ENCODE peak calls at places on chromosomes 6 and 20, in nine cellular contexts. J is choroid plexus epithelial cell, Q is fibroblast of pulmonary artery, R is tibial nerve, H is OCI-LY7, L is nephron progenitor cell, G is right atrium auricular region, T is AG04449, A is neural crest cell. I is an unnamed sample.

GRCh38 chr6:96898241-96898851 is 655 bp upstream of the NDUFAF4 start:
- DNase-seq in J (peak), Q (peak), R (no peak), H (peak), L (no peak), G (no peak), T (no peak), A (no peak), I (no peak)

GRCh38 chr20:60086936-60087562 is 128.8 kb downstream of the CDH26 start:
- DNase-seq in J (no peak), Q (no peak), R (no peak), H (no peak), L (no peak), G (no peak), T (no peak), A (no peak), I (no peak)

GRCh38 chr20:16518068-16518783 is 55.0 kb downstream of the KIF16B start:
- DNase-seq in J (peak), Q (peak), R (peak), H (peak), L (peak), G (no peak), T (no peak), A (peak), I (peak)

GRCh38 chr6:138310294-138310693 is 67.4 kb upstream of the SMIM28 start:
- DNase-seq in J (peak), Q (peak), R (no peak), H (no peak), L (no peak), G (no peak), T (no peak), A (no peak), I (no peak)

GRCh38 chr6:100116409-100117194 is 122.6 kb upstream of the MCHR2 start:
- DNase-seq in J (peak), Q (peak), R (peak), H (peak), L (peak), G (no peak), T (no peak), A (peak), I (no peak)

GRCh38 chr6:166449641-166450040 is 66.9 kb upstream of the MPC1 start:
- DNase-seq in J (no peak), Q (no peak), R (no peak), H (no peak), L (no peak), G (no peak), T (no peak), A (no peak), I (no peak)

GRCh38 chr6:16925461-16925860 is 164.2 kb upstream of the ATXN1 start:
- DNase-seq in J (peak), Q (no peak), R (no peak), H (no peak), L (no peak), G (no peak), T (no peak), A (no peak), I (no peak)

GRCh38 chr6:46638650-46639049 is 14.0 kb downstream of the CYP39A1 start:
- DNase-seq in J (no peak), Q (no peak), R (no peak), H (no peak), L (no peak), G (no peak), T (no peak), A (no peak), I (no peak)

GRCh38 chr6:706161-706560 is 13.2 kb upstream of the EXOC2 start:
- DNase-seq in J (peak), Q (peak), R (no peak), H (no peak), L (no peak), G (no peak), T (no peak), A (no peak), I (no peak)

GRCh38 chr20:19376451-19376971 is 164.1 kb downstream of the SLC24A3 start:
- DNase-seq in J (no peak), Q (no peak), R (no peak), H (no peak), L (no peak), G (no peak), T (no peak), A (no peak), I (no peak)

GRCh38 chr6:159056003-159056402 is 11.2 kb upstream of the TAGAP start:
- DNase-seq in J (no peak), Q (no peak), R (no peak), H (peak), L (no peak), G (no peak), T (no peak), A (no peak), I (no peak)

GRCh38 chr20:19688031-19688806 is 69.8 kb upstream of the RIN2 start:
- DNase-seq in J (peak), Q (peak), R (peak), H (no peak), L (peak), G (peak), T (peak), A (peak), I (no peak)

GRCh38 chr6:148179786-148180185 is 162.9 kb upstream of the SASH1 start:
- DNase-seq in J (peak), Q (peak), R (peak), H (no peak), L (no peak), G (no peak), T (no peak), A (peak), I (no peak)

GRCh38 chr6:134634952-134635351 is 314.9 kb downstream of the ALDH8A1 start:
- DNase-seq in J (no peak), Q (no peak), R (no peak), H (no peak), L (no peak), G (no peak), T (no peak), A (no peak), I (no peak)

GRCh38 chr6:8958894-8959511 is 523.7 kb upstream of the SLC35B3 start:
- DNase-seq in J (peak), Q (no peak), R (no peak), H (no peak), L (no peak), G (no peak), T (no peak), A (no peak), I (no peak)

GRCh38 chr6:118134257-118134656 is 227.2 kb downstream of the SLC35F1 start:
- DNase-seq in J (no peak), Q (no peak), R (no peak), H (no peak), L (no peak), G (no peak), T (no peak), A (no peak), I (no peak)

GRCh38 chr20:48880331-48880730 is 41.2 kb upstream of the ARFGEF2 start:
- DNase-seq in J (no peak), Q (no peak), R (no peak), H (no peak), L (no peak), G (no peak), T (no peak), A (no peak), I (no peak)

GRCh38 chr20:50540620-50541605 is 30.7 kb downstream of the PTPN1 start:
- DNase-seq in J (peak), Q (peak), R (no peak), H (no peak), L (no peak), G (no peak), T (peak), A (no peak), I (no peak)

GRCh38 chr6:158459726-158460125 is 100.2 kb upstream of the TMEM181 start:
- DNase-seq in J (no peak), Q (no peak), R (no peak), H (no peak), L (no peak), G (no peak), T (no peak), A (no peak), I (no peak)

GRCh38 chr6:121491576-121491975 is 56.1 kb downstream of the GJA1 start:
- DNase-seq in J (peak), Q (no peak), R (no peak), H (no peak), L (no peak), G (no peak), T (no peak), A (no peak), I (no peak)

GRCh38 chr6:151958332-151958731 is 150.8 kb downstream of the ESR1 start:
- DNase-seq in J (peak), Q (peak), R (no peak), H (no peak), L (no peak), G (no peak), T (no peak), A (no peak), I (no peak)

GRCh38 chr20:61253264-61253639 is 1.2 kb downstream of the CDH4 start:
- DNase-seq in J (peak), Q (peak), R (no peak), H (no peak), L (peak), G (no peak), T (no peak), A (peak), I (no peak)
- TF ChIP-seq CTCF in J (peak), Q (no peak), R (peak), H (no peak), L (no peak), G (no peak), T (peak), A (peak), I (no peak)

DNA sequence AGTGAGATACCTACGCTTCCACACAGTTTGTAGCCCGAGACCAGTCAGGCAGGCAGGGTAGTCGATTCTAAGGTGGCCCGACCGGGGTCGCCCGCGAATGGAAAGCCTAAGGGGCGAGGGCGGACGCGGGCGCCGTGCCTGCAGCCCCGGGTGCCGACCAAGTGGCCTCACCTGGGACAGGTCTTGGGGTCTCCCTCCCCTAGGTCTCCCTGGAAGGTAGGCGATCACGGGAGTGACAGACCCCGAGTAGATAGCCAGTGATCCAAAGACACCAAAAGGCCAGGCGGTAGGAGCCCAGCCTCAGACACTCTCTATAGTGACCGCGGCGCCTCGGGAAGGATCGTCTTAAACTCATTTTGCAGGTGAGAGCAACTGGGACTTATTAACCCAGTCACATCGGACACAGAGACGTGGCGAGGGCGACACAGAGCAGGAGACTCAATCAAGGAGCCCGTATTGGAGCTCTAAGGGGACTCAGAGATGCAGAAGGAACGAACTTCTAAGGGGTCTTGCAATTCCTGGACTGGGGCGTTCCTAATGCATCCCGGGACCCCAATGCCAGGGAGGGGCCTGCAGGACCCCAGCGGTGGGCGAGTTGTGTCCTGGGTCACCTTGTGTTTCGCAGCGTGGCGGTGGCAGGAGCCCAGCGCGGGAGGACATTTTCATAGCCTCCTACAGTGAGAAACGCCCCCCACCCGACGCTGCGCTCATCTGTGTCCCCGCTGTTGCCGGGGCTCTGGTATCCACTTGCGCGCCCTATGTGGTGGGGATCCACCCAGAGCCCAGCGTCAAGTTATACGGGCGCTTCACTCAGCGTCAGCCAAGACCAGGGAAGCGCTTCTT is 2.1 kb upstream of the VSX1 start:
- DNase-seq in J (no peak), Q (no peak), R (no peak), H (no peak), L (peak), G (no peak), T (no peak), A (peak), I (no peak)
- TF ChIP-seq CTCF in J (peak), Q (no peak), R (no peak), H (no peak), L (peak), G (no peak), T (peak), A (peak), I (peak)

DNA sequence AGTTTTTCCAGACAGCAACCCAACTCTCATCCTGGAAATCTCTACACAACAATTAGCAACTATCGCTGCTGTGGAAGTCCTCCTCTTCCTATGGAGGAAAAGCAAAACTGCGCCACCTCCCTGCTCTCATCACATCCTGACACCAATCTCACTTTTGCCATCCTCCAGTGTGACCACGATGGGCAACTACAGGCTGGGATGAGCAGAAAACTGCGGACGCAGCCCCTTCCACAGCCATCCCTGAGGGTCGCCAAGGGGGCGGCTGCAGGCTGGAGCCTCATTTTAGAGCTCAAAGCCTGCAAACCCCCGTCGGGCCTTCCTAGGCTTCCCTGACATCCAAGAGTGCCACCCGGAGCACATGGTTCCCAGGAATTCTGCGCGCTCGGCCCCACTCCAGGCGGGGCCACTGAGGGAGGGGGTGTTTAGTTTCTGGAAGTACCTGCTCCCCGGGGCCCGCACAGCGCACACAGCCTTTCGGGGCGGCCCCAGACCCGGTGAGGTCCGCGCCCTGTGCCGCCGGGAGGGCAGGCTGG is 1.2 kb downstream of the TCFL5 start:
- DNase-seq in J (peak), Q (peak), R (no peak), H (no peak), L (no peak), G (no peak), T (no peak), A (no peak), I (no peak)
- TF ChIP-seq CTCF in J (peak), Q (peak), R (no peak), H (no peak), L (no peak), G (no peak), T (peak), A (no peak), I (peak)

GRCh38 chr6:33702345-33702977 is 9.0 kb downstream of the UQCC2 start:
- DNase-seq in J (peak), Q (peak), R (no peak), H (peak), L (no peak), G (peak), T (peak), A (no peak), I (no peak)
- TF ChIP-seq CTCF in J (peak), Q (peak), R (peak), H (peak), L (peak), G (peak), T (peak), A (peak), I (no peak)

DNA sequence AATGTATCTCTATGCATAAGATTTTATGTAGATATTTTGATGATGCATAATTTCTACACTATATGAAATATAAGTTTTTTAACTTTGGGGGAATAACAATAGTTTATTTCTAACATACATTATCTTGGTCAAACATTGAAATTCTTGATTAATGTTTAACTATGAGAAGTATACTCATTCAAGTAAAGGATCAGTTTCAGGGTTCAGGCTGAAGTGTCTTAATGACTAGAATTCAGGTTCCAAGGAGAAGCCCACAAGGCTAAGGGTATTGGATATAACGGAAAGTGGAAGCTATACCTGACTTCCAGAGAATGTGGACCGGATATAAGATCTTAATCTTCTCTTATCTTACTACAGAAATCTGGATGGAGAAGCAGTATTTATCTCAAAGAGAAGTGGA is at the start of gene TINAG:
- DNase-seq in J (no peak), Q (no peak), R (no peak), H (no peak), L (no peak), G (no peak), T (no peak), A (no peak), I (no peak)
- TF ChIP-seq CTCF in J (no peak), Q (no peak), R (no peak), H (no peak), L (no peak), G (no peak), T (no peak), A (no peak), I (no peak)

GRCh38 chr6:4856779-4857178 is 80.6 kb downstream of the CDYL start:
- DNase-seq in J (no peak), Q (no peak), R (no peak), H (no peak), L (no peak), G (no peak), T (no peak), A (no peak), I (no peak)
- TF ChIP-seq CTCF in J (peak), Q (no peak), R (no peak), H (peak), L (no peak), G (no peak), T (no peak), A (peak), I (no peak)

GRCh38 chr6:4253604-4254211 is 118.3 kb upstream of the ECI2 start:
- DNase-seq in J (peak), Q (peak), R (peak), H (no peak), L (peak), G (no peak), T (peak), A (no peak), I (no peak)
- TF ChIP-seq CTCF in J (peak), Q (peak), R (no peak), H (no peak), L (peak), G (no peak), T (peak), A (no peak), I (no peak)

GRCh38 chr20:35699127-35699913 is at the start of the genes NFS1 and ROMO1:
- DNase-seq in J (peak), Q (peak), R (peak), H (peak), L (peak), G (peak), T (no peak), A (peak), I (peak)
- TF ChIP-seq CTCF in J (no peak), Q (no peak), R (peak), H (peak), L (no peak), G (no peak), T (peak), A (peak), I (peak)

DNA sequence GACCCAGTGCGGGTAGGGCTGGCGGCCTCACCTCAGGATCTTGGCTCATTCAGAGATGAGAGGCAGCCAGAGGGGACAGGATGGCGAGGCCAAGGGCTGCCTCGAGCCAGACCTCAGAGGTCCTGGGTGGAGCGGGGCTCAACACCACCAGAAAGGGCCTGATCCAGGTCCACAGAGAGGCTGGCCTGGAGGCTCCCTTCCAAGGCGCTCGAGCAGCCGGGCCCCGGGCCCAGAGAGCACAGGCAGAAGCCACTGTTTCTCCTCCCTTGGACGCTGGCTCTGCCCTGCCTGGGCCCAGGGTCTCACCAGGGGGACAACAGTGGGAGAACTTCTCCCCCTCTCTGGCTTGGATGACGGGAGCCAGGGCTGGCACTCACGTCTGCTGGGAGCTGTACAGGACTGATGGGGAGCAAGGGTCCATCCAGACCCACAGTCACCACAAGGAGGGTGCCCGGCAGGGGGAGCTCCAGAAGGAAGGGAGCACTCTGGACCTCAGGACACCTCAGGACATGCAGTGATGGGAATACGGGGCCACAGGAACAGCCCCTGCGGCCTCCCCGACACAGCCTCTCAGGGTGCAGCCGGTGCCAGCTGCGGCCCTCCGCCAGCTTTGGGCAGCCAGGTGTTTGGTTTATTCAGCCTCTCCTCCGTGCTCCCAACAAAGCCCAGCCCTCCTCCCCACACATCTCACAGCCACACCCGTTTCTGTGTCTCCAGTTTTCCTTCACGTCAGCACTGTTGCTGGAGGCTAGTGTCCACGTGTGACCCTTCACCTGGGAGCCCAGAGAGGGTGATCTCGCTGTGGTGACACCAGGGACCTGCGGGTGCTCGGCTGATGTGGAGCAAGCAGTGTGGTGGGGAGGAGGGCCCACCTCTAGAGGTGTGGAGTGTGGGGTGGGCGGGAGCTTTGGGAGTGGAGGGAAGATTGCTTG is 8.7 kb downstream of the RPS21 start:
- DNase-seq in J (no peak), Q (no peak), R (no peak), H (no peak), L (no peak), G (no peak), T (no peak), A (no peak), I (no peak)
- TF ChIP-seq CTCF in J (peak), Q (no peak), R (no peak), H (peak), L (no peak), G (no peak), T (no peak), A (no peak), I (peak)

I was measured in D721Med.